ENCODE peak calls at places on chromosomes 16 and 17, in five cellular contexts. One of them, this sample, is unnamed.

GRCh38 chr17:2192367-2193028 is 111.1 kb downstream of the SMG6 start:
- DNase-seq in psoas muscle: no peak
- DNase-seq in heart right ventricle: no peak
- DNase-seq in lower lobe of right lung: no peak
- DNase-seq in K562: no peak
- DNase-seq in this sample: peak; percentile 74

GRCh38 chr16:11913425-11914079 is 2.2 kb downstream of the GSPT1 start:
- DNase-seq in psoas muscle: no peak
- DNase-seq in lower lobe of right lung: no peak
- DNase-seq in heart right ventricle: no peak
- DNase-seq in K562: no peak
- DNase-seq in this sample: peak; percentile 15

GRCh38 chr17:67035131-67036083 is 8.9 kb upstream of the CACNG1 start:
- DNase-seq in K562: no peak
- DNase-seq in heart right ventricle: no peak
- DNase-seq in psoas muscle: peak; percentile 17
- DNase-seq in lower lobe of right lung: peak; percentile 2
- DNase-seq in this sample: no peak

GRCh38 chr17:51734462-51734861 is 424.1 kb downstream of the CA10 start:
- DNase-seq in psoas muscle: no peak
- DNase-seq in K562: no peak
- DNase-seq in lower lobe of right lung: no peak
- DNase-seq in heart right ventricle: no peak
- DNase-seq in this sample: no peak

GRCh38 chr17:46157443-46158107 is 35.7 kb downstream of the KANSL1 start:
- DNase-seq in K562: no peak
- DNase-seq in lower lobe of right lung: no peak
- DNase-seq in heart right ventricle: no peak
- DNase-seq in psoas muscle: no peak
- DNase-seq in this sample: no peak

GRCh38 chr17:231191-231965 is 49.9 kb upstream of the DOC2B start:
- DNase-seq in lower lobe of right lung: no peak
- DNase-seq in heart right ventricle: no peak
- DNase-seq in psoas muscle: peak; percentile 26
- DNase-seq in K562: no peak
- DNase-seq in this sample: no peak

GRCh38 chr16:58290861-58291260 is 4.0 kb downstream of the PRSS54 start:
- DNase-seq in psoas muscle: no peak
- DNase-seq in K562: no peak
- DNase-seq in lower lobe of right lung: no peak
- DNase-seq in heart right ventricle: no peak
- DNase-seq in this sample: no peak

GRCh38 chr17:13594310-13594709 is 7.4 kb downstream of the HS3ST3A1 start:
- DNase-seq in lower lobe of right lung: no peak
- DNase-seq in K562: no peak
- DNase-seq in psoas muscle: no peak
- DNase-seq in heart right ventricle: no peak
- DNase-seq in this sample: no peak

GRCh38 chr16:81703177-81704155 is 75.6 kb upstream of the PLCG2 start:
- DNase-seq in K562: no peak
- DNase-seq in lower lobe of right lung: peak; percentile 39
- DNase-seq in psoas muscle: peak; percentile 35
- DNase-seq in heart right ventricle: no peak
- DNase-seq in this sample: peak; percentile 83

GRCh38 chr17:4860651-4861050 is 27.5 kb downstream of the MINK1 start:
- DNase-seq in psoas muscle: no peak
- DNase-seq in K562: no peak
- DNase-seq in lower lobe of right lung: no peak
- DNase-seq in heart right ventricle: no peak
- DNase-seq in this sample: no peak
- H3K4me3 ChIP-seq in psoas muscle: no peak overlapping the region
- H3K4me3 ChIP-seq in K562: no peak overlapping the region
- H3K4me3 ChIP-seq in lower lobe of right lung: peak overlapping the region; percentile 35
- H3K4me3 ChIP-seq in heart right ventricle: no peak overlapping the region
- H3K4me3 ChIP-seq in this sample: no peak overlapping the region

DNA sequence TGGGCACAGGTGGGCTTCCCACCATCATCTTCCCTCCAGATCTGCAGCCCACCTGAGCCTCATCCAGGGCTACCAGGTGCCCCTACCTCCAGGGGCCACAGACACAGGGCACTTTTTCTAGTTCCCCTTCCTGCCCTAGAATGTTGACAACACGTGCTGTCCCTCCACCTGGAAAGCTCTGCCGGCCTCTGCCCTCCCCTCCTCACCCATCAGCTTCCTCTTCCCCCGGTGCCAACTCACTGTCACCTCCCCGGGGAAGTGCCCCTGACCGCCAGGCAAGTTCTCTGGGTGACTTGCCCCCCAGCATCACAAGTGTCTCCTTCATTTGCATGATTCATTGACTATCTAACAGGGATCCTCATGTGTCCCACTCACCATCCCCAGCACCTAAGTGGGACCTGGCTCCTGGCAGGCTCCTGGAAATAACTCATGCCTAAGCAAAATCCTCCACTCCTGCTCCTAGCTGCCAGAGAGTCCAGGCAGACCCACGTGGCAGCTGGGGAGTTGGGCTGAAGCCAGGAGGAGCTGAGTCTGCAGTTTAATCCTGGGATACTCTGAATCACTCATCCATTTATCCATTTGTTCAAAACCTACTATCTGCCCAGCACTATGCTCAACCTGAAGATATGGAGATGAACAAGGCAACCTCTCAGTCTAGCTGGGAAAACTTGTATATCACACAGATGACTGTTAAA is 304.4 kb downstream of the FOXL1 start:
- DNase-seq in lower lobe of right lung: no peak
- DNase-seq in heart right ventricle: peak; percentile 61
- DNase-seq in K562: no peak
- DNase-seq in psoas muscle: no peak
- DNase-seq in this sample: peak; percentile 99
- H3K27me3 ChIP-seq in lower lobe of right lung: peaks cover 53% of the 10 kb centered on the region
- H3K27me3 ChIP-seq in heart right ventricle: peaks cover 9% of the 10 kb centered on the region
- H3K27me3 ChIP-seq in K562: peaks cover 26% of the 10 kb centered on the region
- H3K27me3 ChIP-seq in psoas muscle: peaks cover 13% of the 10 kb centered on the region
- H3K27me3 ChIP-seq in this sample: peaks cover 9% of the 10 kb centered on the region

GRCh38 chr17:37520174-37520573 is 30.5 kb downstream of the DUSP14 start:
- DNase-seq in K562: no peak
- DNase-seq in lower lobe of right lung: no peak
- DNase-seq in psoas muscle: no peak
- DNase-seq in heart right ventricle: no peak
- DNase-seq in this sample: no peak

GRCh38 chr17:37527249-37527851 is 37.7 kb downstream of the DUSP14 start:
- DNase-seq in psoas muscle: no peak
- DNase-seq in heart right ventricle: no peak
- DNase-seq in lower lobe of right lung: no peak
- DNase-seq in K562: peak; percentile 52
- DNase-seq in this sample: no peak

GRCh38 chr17:37521821-37522220 is 32.1 kb downstream of the DUSP14 start:
- DNase-seq in K562: no peak
- DNase-seq in heart right ventricle: no peak
- DNase-seq in psoas muscle: no peak
- DNase-seq in lower lobe of right lung: no peak
- DNase-seq in this sample: no peak

GRCh38 chr17:37519241-37519985 is 29.7 kb downstream of the DUSP14 start:
- DNase-seq in psoas muscle: no peak
- DNase-seq in K562: peak; percentile 33
- DNase-seq in heart right ventricle: no peak
- DNase-seq in lower lobe of right lung: no peak
- DNase-seq in this sample: no peak

DNA sequence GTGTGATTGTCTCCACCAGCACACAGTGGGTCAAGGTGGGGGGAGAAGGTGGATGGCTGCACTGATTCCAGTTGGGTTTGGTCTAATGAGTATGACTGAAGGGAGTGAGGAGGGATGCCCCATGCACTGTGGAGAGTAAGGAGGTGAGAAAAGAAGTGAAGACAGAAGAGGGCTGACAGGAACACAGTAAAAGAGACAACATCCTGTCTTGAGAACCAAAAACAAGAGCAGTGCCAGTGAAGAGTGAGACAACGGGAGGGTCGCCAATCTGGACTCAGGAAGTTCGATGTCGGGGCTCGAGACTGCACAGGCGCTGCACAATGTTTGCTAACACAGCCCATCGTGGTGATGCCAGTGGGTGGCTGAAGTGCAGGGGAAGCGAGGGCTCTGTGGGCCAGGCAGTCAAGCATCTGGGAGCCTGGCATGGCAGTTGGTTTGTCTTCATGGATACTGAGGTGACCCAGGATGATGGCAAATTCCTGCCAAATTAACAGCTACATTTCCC is 34.1 kb downstream of the DUSP14 start:
- DNase-seq in heart right ventricle: no peak
- DNase-seq in K562: no peak
- DNase-seq in lower lobe of right lung: no peak
- DNase-seq in psoas muscle: no peak
- DNase-seq in this sample: no peak
- H3K36me3 ChIP-seq in heart right ventricle: peaks cover 77% of the 10 kb centered on the region
- H3K36me3 ChIP-seq in K562: peaks cover 37% of the 10 kb centered on the region
- H3K36me3 ChIP-seq in lower lobe of right lung: peaks cover 85% of the 10 kb centered on the region
- H3K36me3 ChIP-seq in psoas muscle: peaks cover 85% of the 10 kb centered on the region
- H3K36me3 ChIP-seq in this sample: peaks cover 24% of the 10 kb centered on the region

GRCh38 chr16:88975511-88976061 is 1.4 kb downstream of the CBFA2T3 start:
- DNase-seq in lower lobe of right lung: no peak
- DNase-seq in psoas muscle: peak; percentile 51
- DNase-seq in heart right ventricle: no peak
- DNase-seq in K562: peak; percentile 42
- DNase-seq in this sample: no peak
- H3K4me3 ChIP-seq in lower lobe of right lung: peak overlapping the region; percentile 45
- H3K4me3 ChIP-seq in psoas muscle: peak overlapping the region; percentile 31
- H3K4me3 ChIP-seq in heart right ventricle: peak overlapping the region; percentile 21
- H3K4me3 ChIP-seq in K562: peak overlapping the region; percentile 85
- H3K4me3 ChIP-seq in this sample: no peak overlapping the region

DNA sequence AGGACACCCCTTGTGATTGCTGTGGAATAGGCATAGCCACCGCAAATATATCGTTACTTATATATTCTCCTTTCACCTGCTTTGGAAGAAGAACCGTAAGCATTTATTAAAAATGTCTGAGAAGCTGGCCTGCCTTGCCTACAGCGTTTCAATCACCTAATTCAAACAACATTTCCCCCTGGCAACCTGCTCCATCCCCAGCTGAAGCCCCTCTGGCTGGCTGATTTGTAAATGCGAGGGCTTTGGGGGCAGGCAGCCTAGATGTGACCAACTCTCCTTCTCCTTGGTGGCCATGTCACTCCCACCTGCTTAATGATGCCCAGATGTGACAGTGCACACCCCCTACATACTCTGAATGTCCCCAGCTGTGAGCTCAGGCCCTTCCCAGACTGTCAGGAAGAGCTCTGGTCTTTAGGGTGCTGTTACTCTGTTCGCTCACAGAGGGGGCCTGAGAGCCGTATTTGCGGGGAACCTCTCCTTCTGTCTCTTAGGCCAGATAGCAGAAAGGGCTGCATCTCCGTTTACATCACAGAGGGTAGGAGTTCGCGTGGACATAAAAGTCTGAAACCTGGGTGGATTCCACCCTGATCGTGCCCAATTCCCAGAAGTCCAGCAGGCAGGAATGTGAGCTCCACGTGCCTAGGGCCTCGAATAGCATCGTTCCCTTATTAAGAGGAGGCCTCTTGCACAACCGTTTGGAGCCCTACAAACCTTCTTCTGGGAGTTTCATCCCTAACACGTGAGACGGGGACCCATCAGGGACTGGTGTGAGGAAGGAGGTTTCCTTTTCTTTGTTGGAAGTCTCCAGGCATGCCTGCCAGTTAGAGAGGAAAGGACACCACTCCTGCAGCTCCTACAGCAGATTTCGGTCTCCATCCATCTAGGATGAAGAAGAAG is 2.4 kb upstream of the SDK2 start:
- DNase-seq in psoas muscle: no peak
- DNase-seq in heart right ventricle: no peak
- DNase-seq in lower lobe of right lung: no peak
- DNase-seq in K562: no peak
- DNase-seq in this sample: no peak
- H3K27me3 ChIP-seq in psoas muscle: peaks cover 4% of the 10 kb centered on the region
- H3K27me3 ChIP-seq in heart right ventricle: peaks cover 60% of the 10 kb centered on the region
- H3K27me3 ChIP-seq in lower lobe of right lung: peaks cover 64% of the 10 kb centered on the region
- H3K27me3 ChIP-seq in K562: no peaks in the 10 kb centered on the region
- H3K27me3 ChIP-seq in this sample: peaks cover 42% of the 10 kb centered on the region

GRCh38 chr16:72282338-72282737 is 110.4 kb upstream of the PMFBP1 start:
- DNase-seq in K562: no peak
- DNase-seq in psoas muscle: no peak
- DNase-seq in lower lobe of right lung: no peak
- DNase-seq in heart right ventricle: no peak
- DNase-seq in this sample: no peak

GRCh38 chr16:72286936-72287620 is 115.1 kb upstream of the PMFBP1 start:
- DNase-seq in K562: no peak
- DNase-seq in psoas muscle: no peak
- DNase-seq in heart right ventricle: no peak
- DNase-seq in lower lobe of right lung: no peak
- DNase-seq in this sample: no peak

GRCh38 chr16:72285728-72286127 is 113.8 kb upstream of the PMFBP1 start:
- DNase-seq in lower lobe of right lung: no peak
- DNase-seq in psoas muscle: no peak
- DNase-seq in K562: no peak
- DNase-seq in heart right ventricle: no peak
- DNase-seq in this sample: no peak

GRCh38 chr16:72285324-72285723 is 113.4 kb upstream of the PMFBP1 start:
- DNase-seq in psoas muscle: no peak
- DNase-seq in heart right ventricle: no peak
- DNase-seq in K562: no peak
- DNase-seq in lower lobe of right lung: no peak
- DNase-seq in this sample: no peak

DNA sequence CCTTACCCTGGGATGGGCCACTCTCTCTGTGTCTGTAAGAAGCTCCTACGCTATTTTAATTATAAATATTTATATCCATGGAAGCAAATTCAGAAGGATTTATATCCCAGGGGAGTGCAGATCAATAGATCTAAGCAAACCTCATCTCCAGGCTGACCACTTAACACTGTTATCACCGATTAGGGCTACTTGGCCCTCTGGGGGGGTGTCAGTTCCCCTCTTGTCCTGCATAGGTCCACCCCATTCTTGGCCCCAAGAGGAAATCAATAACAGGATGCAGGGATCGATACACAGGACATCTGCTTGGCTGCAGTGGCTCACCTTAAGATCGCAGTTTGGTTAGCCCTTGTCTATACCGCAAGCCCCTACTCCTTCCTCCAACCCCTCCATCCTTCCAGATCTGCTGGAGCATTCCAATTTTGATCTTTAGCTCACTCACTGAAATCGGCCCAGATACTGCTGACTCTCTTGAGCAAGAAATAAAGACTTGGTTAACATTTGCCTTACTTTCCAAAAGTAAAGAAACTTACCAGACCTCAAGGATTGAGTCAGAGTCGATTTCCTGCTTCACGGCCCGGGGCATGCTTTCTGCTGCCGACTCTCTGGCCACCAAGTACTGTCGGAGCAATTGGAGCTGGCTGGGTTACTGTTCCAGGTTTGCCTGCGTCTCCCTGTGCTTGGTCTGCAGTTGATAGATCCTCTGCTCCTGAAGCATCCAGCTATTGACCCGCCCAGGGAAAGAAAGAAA is 112.3 kb upstream of the PMFBP1 start:
- DNase-seq in heart right ventricle: no peak
- DNase-seq in K562: no peak
- DNase-seq in psoas muscle: no peak
- DNase-seq in lower lobe of right lung: no peak
- DNase-seq in this sample: no peak
- H3K36me3 ChIP-seq in heart right ventricle: no peaks in the 10 kb centered on the region
- H3K36me3 ChIP-seq in K562: no peaks in the 10 kb centered on the region
- H3K36me3 ChIP-seq in psoas muscle: no peaks in the 10 kb centered on the region
- H3K36me3 ChIP-seq in lower lobe of right lung: no peaks in the 10 kb centered on the region
- H3K36me3 ChIP-seq in this sample: no peaks in the 10 kb centered on the region